ENCODE peak calls at places on chromosomes 11 and 22, in four cellular contexts. S is heart right ventricle; K is activated effector memory CD4-positive, alpha-beta T cell treated with Interleukin-2 at 50 U/mL for 16 hours; G is EH. F is an unnamed sample.

GRCh38 chr11:12802418-12803085 is 128.3 kb downstream of the TEAD1 start:
- DNase-seq in S (peak; percentile 34), K (no peak), G (peak; percentile 81), F (peak; percentile 60)

GRCh38 chr22:19864538-19865106 is 9.9 kb upstream of the GNB1L start:
- DNase-seq in G (no peak), S (no peak), K (no peak), F (no peak)

GRCh38 chr11:91850533-91851305 is 373.9 kb upstream of the FAT3 start:
- DNase-seq in K (no peak), G (no peak), S (no peak), F (no peak)

GRCh38 chr11:65078151-65078550 is 5.7 kb downstream of the CDCA5 start:
- DNase-seq in K (peak; percentile 67), S (peak; percentile 34), G (peak; percentile 41), F (peak; percentile 28)

GRCh38 chr22:28023036-28023435 is 104.0 kb upstream of the PITPNB start:
- DNase-seq in K (no peak), G (no peak), S (no peak), F (no peak)

GRCh38 chr11:96149743-96150555 is 193.0 kb downstream of the MAML2 start:
- DNase-seq in G (peak; percentile 91), K (no peak), S (no peak), F (peak; percentile 74)

GRCh38 chr11:21520244-21520643 is 672.6 kb upstream of the ANO5 start:
- DNase-seq in K (no peak), S (no peak), G (no peak), F (no peak)

GRCh38 chr22:42833104-42833503 is 24.0 kb downstream of the ARFGAP3 start:
- DNase-seq in G (no peak), S (no peak), K (no peak), F (no peak)

GRCh38 chr11:64096835-64097234 is 61.1 kb downstream of the FLRT1 start:
- DNase-seq in K (no peak), G (no peak), S (no peak), F (no peak)

GRCh38 chr11:104946907-104947306 is 21.5 kb downstream of the CASP4 start:
- DNase-seq in S (no peak), G (peak; percentile 65), K (no peak), F (peak; percentile 61)

GRCh38 chr11:31968774-31969433 is 122.0 kb upstream of the RCN1 start:
- DNase-seq in G (peak; percentile 82), S (no peak), K (no peak), F (peak; percentile 83)

GRCh38 chr11:102780491-102780918 is at the start of gene MMP10:
- DNase-seq in S (no peak), K (no peak), G (peak; percentile 77), F (peak; percentile 74)

GRCh38 chr11:134583397-134583990 is 171.5 kb upstream of the B3GAT1 start:
- DNase-seq in K (no peak), G (no peak), S (no peak), F (no peak)

GRCh38 chr11:46920709-46921108 is 2.4 kb upstream of the LRP4 start:
- DNase-seq in G (peak; percentile 99), S (no peak), K (no peak), F (peak; percentile 97)

GRCh38 chr11:48024635-48025071 is 44.3 kb downstream of the PTPRJ start:
- DNase-seq in K (no peak), S (no peak), G (no peak), F (no peak)

GRCh38 chr11:101436511-101437142 is 147.2 kb downstream of the TRPC6 start:
- DNase-seq in G (peak; percentile 52), K (no peak), S (no peak), F (peak; percentile 32)

GRCh38 chr11:64869571-64870175 is 8.7 kb downstream of the EHD1 start:
- DNase-seq in S (no peak), K (no peak), G (no peak), F (no peak)

GRCh38 chr22:31540966-31541365 is 44.6 kb downstream of the SFI1 start:
- DNase-seq in S (no peak), G (no peak), K (no peak), F (no peak)

GRCh38 chr11:118212781-118213565 is 11.8 kb downstream of the JAML start:
- DNase-seq in S (no peak), G (no peak), K (no peak), F (no peak)

GRCh38 chr22:43013355-43014061 is 1.4 kb downstream of the PACSIN2 start:
- DNase-seq in G (peak; percentile 47), S (no peak), K (no peak), F (no peak)

GRCh38 chr11:114197799-114198500 is 98.2 kb upstream of the NNMT start:
- DNase-seq in G (peak; percentile 39), S (peak; percentile 70), K (no peak), F (peak; percentile 86)

GRCh38 chr11:47189100-47189834 is 3.0 kb upstream of the PACSIN3 start:
- DNase-seq in G (peak; percentile 94), S (no peak), K (no peak), F (peak; percentile 89)